ENCODE peak calls at places on chromosomes 6 and 20, in ten cellular contexts. One of them, this sample, is unnamed.

GRCh38 chr6:77462359-77463307 is 658 bp downstream of the HTR1B start:
- DNase-seq in spleen: no peak
- DNase-seq in activated CD8-positive, alpha-beta memory T cell treated with anti-CD3 and anti-CD28 coated beads, Interleukin-2, amount 10 ng/mL, durations not matched to agents 7 days and 5 days: no peak
- DNase-seq in endodermal cell: peak
- DNase-seq in T-helper 17 cell: no peak
- DNase-seq in T-helper 1 cell: no peak
- DNase-seq in HTR-8/SVneo: no peak
- DNase-seq in activated T-cell treated with anti-CD3 and anti-CD28 coated beads, Interleukin-2, amount 50 U/mL, for 24 hours: no peak
- DNase-seq in pulmonary artery endothelial cell: peak
- DNase-seq in ACHN: no peak
- DNase-seq in this sample: no peak

GRCh38 chr20:50277064-50277415 is 86.4 kb downstream of the CEBPB start:
- DNase-seq in activated T-cell treated with anti-CD3 and anti-CD28 coated beads, Interleukin-2, amount 50 U/mL, for 24 hours: no peak
- DNase-seq in T-helper 17 cell: no peak
- DNase-seq in activated CD8-positive, alpha-beta memory T cell treated with anti-CD3 and anti-CD28 coated beads, Interleukin-2, amount 10 ng/mL, durations not matched to agents 7 days and 5 days: no peak
- DNase-seq in ACHN: no peak
- DNase-seq in endodermal cell: no peak
- DNase-seq in T-helper 1 cell: no peak
- DNase-seq in HTR-8/SVneo: no peak
- DNase-seq in pulmonary artery endothelial cell: no peak
- DNase-seq in spleen: peak
- DNase-seq in this sample: no peak

GRCh38 chr6:14822689-14823088 is 423.2 kb upstream of the JARID2 start:
- DNase-seq in spleen: no peak
- DNase-seq in HTR-8/SVneo: no peak
- DNase-seq in activated T-cell treated with anti-CD3 and anti-CD28 coated beads, Interleukin-2, amount 50 U/mL, for 24 hours: no peak
- DNase-seq in T-helper 1 cell: no peak
- DNase-seq in T-helper 17 cell: no peak
- DNase-seq in endodermal cell: no peak
- DNase-seq in ACHN: no peak
- DNase-seq in pulmonary artery endothelial cell: no peak
- DNase-seq in activated CD8-positive, alpha-beta memory T cell treated with anti-CD3 and anti-CD28 coated beads, Interleukin-2, amount 10 ng/mL, durations not matched to agents 7 days and 5 days: no peak
- DNase-seq in this sample: no peak

GRCh38 chr6:162373192-162373591 is 354.4 kb downstream of the PRKN start:
- DNase-seq in pulmonary artery endothelial cell: no peak
- DNase-seq in activated CD8-positive, alpha-beta memory T cell treated with anti-CD3 and anti-CD28 coated beads, Interleukin-2, amount 10 ng/mL, durations not matched to agents 7 days and 5 days: no peak
- DNase-seq in T-helper 17 cell: no peak
- DNase-seq in ACHN: peak
- DNase-seq in spleen: no peak
- DNase-seq in T-helper 1 cell: no peak
- DNase-seq in endodermal cell: no peak
- DNase-seq in activated T-cell treated with anti-CD3 and anti-CD28 coated beads, Interleukin-2, amount 50 U/mL, for 24 hours: no peak
- DNase-seq in HTR-8/SVneo: no peak
- DNase-seq in this sample: no peak

GRCh38 chr20:5513975-5514516 is 197.3 kb upstream of the PROKR2 start:
- DNase-seq in pulmonary artery endothelial cell: no peak
- DNase-seq in endodermal cell: no peak
- DNase-seq in HTR-8/SVneo: no peak
- DNase-seq in activated T-cell treated with anti-CD3 and anti-CD28 coated beads, Interleukin-2, amount 50 U/mL, for 24 hours: no peak
- DNase-seq in activated CD8-positive, alpha-beta memory T cell treated with anti-CD3 and anti-CD28 coated beads, Interleukin-2, amount 10 ng/mL, durations not matched to agents 7 days and 5 days: no peak
- DNase-seq in ACHN: no peak
- DNase-seq in T-helper 17 cell: no peak
- DNase-seq in T-helper 1 cell: no peak
- DNase-seq in spleen: no peak
- DNase-seq in this sample: no peak

GRCh38 chr6:20444786-20445271 is 43.1 kb downstream of the E2F3 start:
- DNase-seq in T-helper 1 cell: no peak
- DNase-seq in endodermal cell: no peak
- DNase-seq in HTR-8/SVneo: no peak
- DNase-seq in activated CD8-positive, alpha-beta memory T cell treated with anti-CD3 and anti-CD28 coated beads, Interleukin-2, amount 10 ng/mL, durations not matched to agents 7 days and 5 days: no peak
- DNase-seq in activated T-cell treated with anti-CD3 and anti-CD28 coated beads, Interleukin-2, amount 50 U/mL, for 24 hours: no peak
- DNase-seq in ACHN: no peak
- DNase-seq in T-helper 17 cell: no peak
- DNase-seq in pulmonary artery endothelial cell: no peak
- DNase-seq in spleen: no peak
- DNase-seq in this sample: no peak

GRCh38 chr6:119037264-119037663 is 41.2 kb downstream of the FAM184A start:
- DNase-seq in endodermal cell: no peak
- DNase-seq in pulmonary artery endothelial cell: no peak
- DNase-seq in ACHN: no peak
- DNase-seq in HTR-8/SVneo: no peak
- DNase-seq in activated CD8-positive, alpha-beta memory T cell treated with anti-CD3 and anti-CD28 coated beads, Interleukin-2, amount 10 ng/mL, durations not matched to agents 7 days and 5 days: no peak
- DNase-seq in T-helper 1 cell: no peak
- DNase-seq in activated T-cell treated with anti-CD3 and anti-CD28 coated beads, Interleukin-2, amount 50 U/mL, for 24 hours: no peak
- DNase-seq in spleen: no peak
- DNase-seq in T-helper 17 cell: no peak
- DNase-seq in this sample: no peak

GRCh38 chr6:156658186-156658585 is 119.0 kb upstream of the ARID1B start:
- DNase-seq in activated T-cell treated with anti-CD3 and anti-CD28 coated beads, Interleukin-2, amount 50 U/mL, for 24 hours: no peak
- DNase-seq in HTR-8/SVneo: no peak
- DNase-seq in spleen: no peak
- DNase-seq in T-helper 17 cell: no peak
- DNase-seq in T-helper 1 cell: no peak
- DNase-seq in ACHN: no peak
- DNase-seq in pulmonary artery endothelial cell: no peak
- DNase-seq in endodermal cell: no peak
- DNase-seq in activated CD8-positive, alpha-beta memory T cell treated with anti-CD3 and anti-CD28 coated beads, Interleukin-2, amount 10 ng/mL, durations not matched to agents 7 days and 5 days: no peak
- DNase-seq in this sample: no peak

GRCh38 chr20:5650191-5650691 is 100.0 kb upstream of the SHLD1 start:
- DNase-seq in HTR-8/SVneo: no peak
- DNase-seq in endodermal cell: no peak
- DNase-seq in pulmonary artery endothelial cell: no peak
- DNase-seq in T-helper 1 cell: no peak
- DNase-seq in activated CD8-positive, alpha-beta memory T cell treated with anti-CD3 and anti-CD28 coated beads, Interleukin-2, amount 10 ng/mL, durations not matched to agents 7 days and 5 days: no peak
- DNase-seq in activated T-cell treated with anti-CD3 and anti-CD28 coated beads, Interleukin-2, amount 50 U/mL, for 24 hours: no peak
- DNase-seq in ACHN: no peak
- DNase-seq in T-helper 17 cell: no peak
- DNase-seq in spleen: no peak
- DNase-seq in this sample: no peak

GRCh38 chr6:110173506-110174132 is 5.9 kb downstream of the WASF1 start:
- DNase-seq in T-helper 17 cell: no peak
- DNase-seq in activated T-cell treated with anti-CD3 and anti-CD28 coated beads, Interleukin-2, amount 50 U/mL, for 24 hours: no peak
- DNase-seq in endodermal cell: peak
- DNase-seq in T-helper 1 cell: no peak
- DNase-seq in ACHN: no peak
- DNase-seq in spleen: no peak
- DNase-seq in activated CD8-positive, alpha-beta memory T cell treated with anti-CD3 and anti-CD28 coated beads, Interleukin-2, amount 10 ng/mL, durations not matched to agents 7 days and 5 days: no peak
- DNase-seq in pulmonary artery endothelial cell: no peak
- DNase-seq in HTR-8/SVneo: no peak
- DNase-seq in this sample: no peak

GRCh38 chr6:100724696-100725095 is 156.4 kb downstream of the ASCC3 start:
- DNase-seq in HTR-8/SVneo: no peak
- DNase-seq in activated T-cell treated with anti-CD3 and anti-CD28 coated beads, Interleukin-2, amount 50 U/mL, for 24 hours: no peak
- DNase-seq in ACHN: no peak
- DNase-seq in spleen: no peak
- DNase-seq in pulmonary artery endothelial cell: no peak
- DNase-seq in endodermal cell: no peak
- DNase-seq in activated CD8-positive, alpha-beta memory T cell treated with anti-CD3 and anti-CD28 coated beads, Interleukin-2, amount 10 ng/mL, durations not matched to agents 7 days and 5 days: no peak
- DNase-seq in T-helper 17 cell: no peak
- DNase-seq in T-helper 1 cell: no peak
- DNase-seq in this sample: no peak

GRCh38 chr6:28742668-28743270 is 181.0 kb downstream of the TRIM27 start:
- DNase-seq in pulmonary artery endothelial cell: no peak
- DNase-seq in T-helper 17 cell: no peak
- DNase-seq in spleen: no peak
- DNase-seq in ACHN: peak
- DNase-seq in HTR-8/SVneo: no peak
- DNase-seq in T-helper 1 cell: peak
- DNase-seq in activated T-cell treated with anti-CD3 and anti-CD28 coated beads, Interleukin-2, amount 50 U/mL, for 24 hours: peak
- DNase-seq in activated CD8-positive, alpha-beta memory T cell treated with anti-CD3 and anti-CD28 coated beads, Interleukin-2, amount 10 ng/mL, durations not matched to agents 7 days and 5 days: no peak
- DNase-seq in endodermal cell: peak
- DNase-seq in this sample: no peak

GRCh38 chr6:33745558-33745957 is 1.1 kb downstream of the IP6K3 start:
- DNase-seq in activated T-cell treated with anti-CD3 and anti-CD28 coated beads, Interleukin-2, amount 50 U/mL, for 24 hours: no peak
- DNase-seq in HTR-8/SVneo: no peak
- DNase-seq in activated CD8-positive, alpha-beta memory T cell treated with anti-CD3 and anti-CD28 coated beads, Interleukin-2, amount 10 ng/mL, durations not matched to agents 7 days and 5 days: no peak
- DNase-seq in T-helper 1 cell: no peak
- DNase-seq in ACHN: peak
- DNase-seq in endodermal cell: no peak
- DNase-seq in pulmonary artery endothelial cell: no peak
- DNase-seq in spleen: no peak
- DNase-seq in T-helper 17 cell: no peak
- DNase-seq in this sample: no peak

GRCh38 chr20:31698803-31699718 is 23.6 kb downstream of the BCL2L1 start:
- DNase-seq in T-helper 17 cell: no peak
- DNase-seq in T-helper 1 cell: peak
- DNase-seq in activated T-cell treated with anti-CD3 and anti-CD28 coated beads, Interleukin-2, amount 50 U/mL, for 24 hours: no peak
- DNase-seq in ACHN: peak
- DNase-seq in HTR-8/SVneo: peak
- DNase-seq in spleen: no peak
- DNase-seq in pulmonary artery endothelial cell: peak
- DNase-seq in endodermal cell: peak
- DNase-seq in activated CD8-positive, alpha-beta memory T cell treated with anti-CD3 and anti-CD28 coated beads, Interleukin-2, amount 10 ng/mL, durations not matched to agents 7 days and 5 days: peak
- DNase-seq in this sample: peak

GRCh38 chr20:56625837-56626236 is 3.3 kb upstream of the TFAP2C start:
- DNase-seq in pulmonary artery endothelial cell: no peak
- DNase-seq in T-helper 1 cell: no peak
- DNase-seq in HTR-8/SVneo: no peak
- DNase-seq in activated CD8-positive, alpha-beta memory T cell treated with anti-CD3 and anti-CD28 coated beads, Interleukin-2, amount 10 ng/mL, durations not matched to agents 7 days and 5 days: no peak
- DNase-seq in T-helper 17 cell: no peak
- DNase-seq in endodermal cell: peak
- DNase-seq in spleen: no peak
- DNase-seq in ACHN: no peak
- DNase-seq in activated T-cell treated with anti-CD3 and anti-CD28 coated beads, Interleukin-2, amount 50 U/mL, for 24 hours: no peak
- DNase-seq in this sample: no peak

GRCh38 chr20:34222208-34222607 is 19.0 kb upstream of the ASIP start:
- DNase-seq in ACHN: no peak
- DNase-seq in T-helper 1 cell: peak
- DNase-seq in pulmonary artery endothelial cell: no peak
- DNase-seq in spleen: no peak
- DNase-seq in activated T-cell treated with anti-CD3 and anti-CD28 coated beads, Interleukin-2, amount 50 U/mL, for 24 hours: no peak
- DNase-seq in endodermal cell: no peak
- DNase-seq in activated CD8-positive, alpha-beta memory T cell treated with anti-CD3 and anti-CD28 coated beads, Interleukin-2, amount 10 ng/mL, durations not matched to agents 7 days and 5 days: no peak
- DNase-seq in HTR-8/SVneo: peak
- DNase-seq in T-helper 17 cell: no peak
- DNase-seq in this sample: no peak

GRCh38 chr6:169386431-169387057 is 132.9 kb upstream of the THBS2 start:
- DNase-seq in T-helper 1 cell: no peak
- DNase-seq in ACHN: no peak
- DNase-seq in pulmonary artery endothelial cell: no peak
- DNase-seq in HTR-8/SVneo: no peak
- DNase-seq in endodermal cell: no peak
- DNase-seq in T-helper 17 cell: no peak
- DNase-seq in activated T-cell treated with anti-CD3 and anti-CD28 coated beads, Interleukin-2, amount 50 U/mL, for 24 hours: no peak
- DNase-seq in activated CD8-positive, alpha-beta memory T cell treated with anti-CD3 and anti-CD28 coated beads, Interleukin-2, amount 10 ng/mL, durations not matched to agents 7 days and 5 days: no peak
- DNase-seq in spleen: no peak
- DNase-seq in this sample: no peak

GRCh38 chr6:128327890-128328289 is 192.5 kb downstream of the PTPRK start:
- DNase-seq in pulmonary artery endothelial cell: no peak
- DNase-seq in spleen: no peak
- DNase-seq in endodermal cell: peak
- DNase-seq in T-helper 17 cell: no peak
- DNase-seq in activated CD8-positive, alpha-beta memory T cell treated with anti-CD3 and anti-CD28 coated beads, Interleukin-2, amount 10 ng/mL, durations not matched to agents 7 days and 5 days: peak
- DNase-seq in ACHN: peak
- DNase-seq in T-helper 1 cell: peak
- DNase-seq in activated T-cell treated with anti-CD3 and anti-CD28 coated beads, Interleukin-2, amount 50 U/mL, for 24 hours: peak
- DNase-seq in HTR-8/SVneo: no peak
- DNase-seq in this sample: no peak

GRCh38 chr6:134175532-134176282 is 123.3 kb upstream of the SLC2A12 start:
- DNase-seq in activated T-cell treated with anti-CD3 and anti-CD28 coated beads, Interleukin-2, amount 50 U/mL, for 24 hours: no peak
- DNase-seq in pulmonary artery endothelial cell: peak
- DNase-seq in HTR-8/SVneo: no peak
- DNase-seq in T-helper 17 cell: peak
- DNase-seq in ACHN: peak
- DNase-seq in endodermal cell: peak
- DNase-seq in spleen: peak
- DNase-seq in T-helper 1 cell: peak
- DNase-seq in activated CD8-positive, alpha-beta memory T cell treated with anti-CD3 and anti-CD28 coated beads, Interleukin-2, amount 10 ng/mL, durations not matched to agents 7 days and 5 days: peak
- DNase-seq in this sample: peak

GRCh38 chr6:33967966-33968724 is 164.3 kb upstream of the MLN start:
- DNase-seq in spleen: peak
- DNase-seq in pulmonary artery endothelial cell: no peak
- DNase-seq in activated CD8-positive, alpha-beta memory T cell treated with anti-CD3 and anti-CD28 coated beads, Interleukin-2, amount 10 ng/mL, durations not matched to agents 7 days and 5 days: no peak
- DNase-seq in endodermal cell: peak
- DNase-seq in HTR-8/SVneo: peak
- DNase-seq in ACHN: no peak
- DNase-seq in T-helper 1 cell: no peak
- DNase-seq in activated T-cell treated with anti-CD3 and anti-CD28 coated beads, Interleukin-2, amount 50 U/mL, for 24 hours: no peak
- DNase-seq in T-helper 17 cell: no peak
- DNase-seq in this sample: no peak

GRCh38 chr6:29953706-29954105 is 11.4 kb downstream of the HLA-A start:
- DNase-seq in T-helper 1 cell: no peak
- DNase-seq in spleen: no peak
- DNase-seq in ACHN: no peak
- DNase-seq in T-helper 17 cell: no peak
- DNase-seq in activated CD8-positive, alpha-beta memory T cell treated with anti-CD3 and anti-CD28 coated beads, Interleukin-2, amount 10 ng/mL, durations not matched to agents 7 days and 5 days: no peak
- DNase-seq in HTR-8/SVneo: no peak
- DNase-seq in endodermal cell: no peak
- DNase-seq in pulmonary artery endothelial cell: no peak
- DNase-seq in activated T-cell treated with anti-CD3 and anti-CD28 coated beads, Interleukin-2, amount 50 U/mL, for 24 hours: no peak
- DNase-seq in this sample: no peak

GRCh38 chr6:134097114-134097707 is 44.8 kb upstream of the SLC2A12 start:
- DNase-seq in spleen: no peak
- DNase-seq in endodermal cell: peak
- DNase-seq in HTR-8/SVneo: peak
- DNase-seq in pulmonary artery endothelial cell: no peak
- DNase-seq in ACHN: peak
- DNase-seq in T-helper 1 cell: peak
- DNase-seq in activated CD8-positive, alpha-beta memory T cell treated with anti-CD3 and anti-CD28 coated beads, Interleukin-2, amount 10 ng/mL, durations not matched to agents 7 days and 5 days: peak
- DNase-seq in activated T-cell treated with anti-CD3 and anti-CD28 coated beads, Interleukin-2, amount 50 U/mL, for 24 hours: peak
- DNase-seq in T-helper 17 cell: no peak
- DNase-seq in this sample: peak

GRCh38 chr6:66735106-66735890 is 1028.3 kb upstream of the EYS start:
- DNase-seq in T-helper 1 cell: no peak
- DNase-seq in HTR-8/SVneo: peak
- DNase-seq in activated T-cell treated with anti-CD3 and anti-CD28 coated beads, Interleukin-2, amount 50 U/mL, for 24 hours: no peak
- DNase-seq in spleen: no peak
- DNase-seq in T-helper 17 cell: no peak
- DNase-seq in pulmonary artery endothelial cell: no peak
- DNase-seq in endodermal cell: no peak
- DNase-seq in ACHN: no peak
- DNase-seq in activated CD8-positive, alpha-beta memory T cell treated with anti-CD3 and anti-CD28 coated beads, Interleukin-2, amount 10 ng/mL, durations not matched to agents 7 days and 5 days: no peak
- DNase-seq in this sample: no peak

GRCh38 chr6:145028144-145028818 is 707.0 kb downstream of the EPM2A start:
- DNase-seq in activated CD8-positive, alpha-beta memory T cell treated with anti-CD3 and anti-CD28 coated beads, Interleukin-2, amount 10 ng/mL, durations not matched to agents 7 days and 5 days: no peak
- DNase-seq in activated T-cell treated with anti-CD3 and anti-CD28 coated beads, Interleukin-2, amount 50 U/mL, for 24 hours: no peak
- DNase-seq in spleen: no peak
- DNase-seq in T-helper 17 cell: no peak
- DNase-seq in endodermal cell: no peak
- DNase-seq in T-helper 1 cell: peak
- DNase-seq in HTR-8/SVneo: peak
- DNase-seq in ACHN: peak
- DNase-seq in pulmonary artery endothelial cell: no peak
- DNase-seq in this sample: no peak

GRCh38 chr6:113137411-113137810 is 719.7 kb upstream of the MARCKS start:
- DNase-seq in T-helper 17 cell: no peak
- DNase-seq in T-helper 1 cell: no peak
- DNase-seq in endodermal cell: peak
- DNase-seq in ACHN: no peak
- DNase-seq in activated T-cell treated with anti-CD3 and anti-CD28 coated beads, Interleukin-2, amount 50 U/mL, for 24 hours: no peak
- DNase-seq in pulmonary artery endothelial cell: peak
- DNase-seq in activated CD8-positive, alpha-beta memory T cell treated with anti-CD3 and anti-CD28 coated beads, Interleukin-2, amount 10 ng/mL, durations not matched to agents 7 days and 5 days: no peak
- DNase-seq in spleen: peak
- DNase-seq in HTR-8/SVneo: no peak
- DNase-seq in this sample: no peak